ENCODE peak calls at places on chromosomes 12 and 14, in four cellular contexts. B is lower leg skin, Z is A549, W is tibial nerve. K is an unnamed sample.

GRCh38 chr14:68359862-68360552 is 432.9 kb downstream of the ZFP36L1 start:
- DNase-seq in B (peak; percentile 52), Z (peak; percentile 22), W (peak; percentile 43), K (peak; percentile 53)

GRCh38 chr12:93514853-93515252 is 47.5 kb downstream of the MRPL42 start:
- DNase-seq in B (no peak), Z (no peak), W (no peak), K (no peak)

GRCh38 chr14:93970589-93970966 is 5.8 kb downstream of the ASB2 start:
- DNase-seq in B (no peak), Z (peak; percentile 31), W (no peak), K (no peak)

GRCh38 chr12:80262372-80263170 is 163.2 kb downstream of the OTOGL start:
- DNase-seq in B (no peak), Z (no peak), W (no peak), K (no peak)

GRCh38 chr14:71665157-71665556 is 267.1 kb upstream of the RGS6 start:
- DNase-seq in B (no peak), Z (no peak), W (no peak), K (no peak)

GRCh38 chr14:62126885-62127478 is 364.8 kb downstream of the SNAPC1 start:
- DNase-seq in B (no peak), Z (peak; percentile 31), W (no peak), K (no peak)

GRCh38 chr12:112838731-112839130 is 47.2 kb downstream of the RPH3A start:
- DNase-seq in B (no peak), Z (no peak), W (no peak), K (no peak)

GRCh38 chr14:31205681-31206535 is 1.7 kb downstream of the HECTD1 start:
- DNase-seq in B (no peak), Z (no peak), W (no peak), K (no peak)

DNA sequence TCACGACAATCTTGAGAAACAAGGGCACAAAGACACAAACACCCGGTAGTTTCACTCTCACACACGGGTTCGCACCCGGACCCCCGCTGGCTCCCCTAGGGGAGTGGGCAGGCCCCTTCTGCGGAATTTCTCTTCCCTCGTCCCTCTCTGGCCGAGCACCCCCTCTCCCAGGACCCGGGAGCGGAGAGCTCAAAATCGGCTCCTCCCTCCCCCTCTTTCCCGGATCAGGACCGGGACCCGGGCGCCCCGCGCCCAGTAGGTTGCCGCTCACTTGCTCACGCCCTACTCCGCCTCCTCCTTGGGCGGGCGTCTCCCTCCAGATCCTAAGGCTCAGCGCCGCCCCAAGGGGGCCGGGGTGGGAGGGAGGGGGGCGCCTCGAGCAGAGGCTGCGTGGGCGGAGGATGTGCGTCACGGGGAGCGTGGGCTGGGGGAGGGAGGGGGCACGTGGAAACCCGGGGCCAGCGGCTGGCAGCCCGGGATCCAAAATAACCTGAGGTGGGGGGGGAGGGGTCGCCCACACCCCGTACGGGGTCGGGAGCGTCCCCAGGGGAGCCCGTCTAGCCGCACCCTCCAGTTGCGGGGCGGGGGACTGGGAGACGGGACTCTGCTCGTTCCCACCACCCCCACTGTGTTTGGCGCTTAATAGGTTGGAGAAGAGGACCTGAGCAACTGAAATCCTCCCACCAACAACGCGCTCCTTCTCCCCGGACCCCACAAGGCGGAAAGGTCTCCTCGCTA is 1.8 kb upstream of the NAB2 start:
- DNase-seq in B (peak; percentile 91), Z (peak; percentile 80), W (peak; percentile 90), K (peak; percentile 94)
- TF ChIP-seq POLR2A in B (no peak), Z (peak; percentile 23), W (peak; percentile 70), K (peak; percentile 73)

GRCh38 chr12:127373572-127373971 is 893.4 kb upstream of the TMEM132C start:
- DNase-seq in B (no peak), Z (no peak), W (no peak), K (no peak)
- TF ChIP-seq CTCF in B (no peak), Z (no peak), W (no peak), K (no peak)

GRCh38 chr12:121581681-121582439 is 1.0 kb upstream of the KDM2B start:
- DNase-seq in B (no peak), Z (no peak), W (no peak), K (peak; percentile 47)

GRCh38 chr12:121579190-121579791 is 1.5 kb downstream of the KDM2B start:
- DNase-seq in B (no peak), Z (no peak), W (peak; percentile 18), K (peak; percentile 48)

GRCh38 chr12:121578230-121579189 is 2.3 kb downstream of the KDM2B start:
- DNase-seq in B (no peak), Z (no peak), W (no peak), K (peak; percentile 28)

GRCh38 chr12:121580959-121581680 is at the start of gene KDM2B:
- DNase-seq in B (peak; percentile 37), Z (no peak), W (no peak), K (peak; percentile 39)

GRCh38 chr12:121579981-121580868 is 598 bp downstream of the KDM2B start:
- DNase-seq in B (peak; percentile 53), Z (peak; percentile 58), W (peak; percentile 43), K (peak; percentile 79)
- H3K4me3 ChIP-seq in B (peak overlapping the region; percentile 41), Z (peak overlapping the region; percentile 54), W (peak overlapping the region; percentile 66), K (no peak overlapping the region)

DNA sequence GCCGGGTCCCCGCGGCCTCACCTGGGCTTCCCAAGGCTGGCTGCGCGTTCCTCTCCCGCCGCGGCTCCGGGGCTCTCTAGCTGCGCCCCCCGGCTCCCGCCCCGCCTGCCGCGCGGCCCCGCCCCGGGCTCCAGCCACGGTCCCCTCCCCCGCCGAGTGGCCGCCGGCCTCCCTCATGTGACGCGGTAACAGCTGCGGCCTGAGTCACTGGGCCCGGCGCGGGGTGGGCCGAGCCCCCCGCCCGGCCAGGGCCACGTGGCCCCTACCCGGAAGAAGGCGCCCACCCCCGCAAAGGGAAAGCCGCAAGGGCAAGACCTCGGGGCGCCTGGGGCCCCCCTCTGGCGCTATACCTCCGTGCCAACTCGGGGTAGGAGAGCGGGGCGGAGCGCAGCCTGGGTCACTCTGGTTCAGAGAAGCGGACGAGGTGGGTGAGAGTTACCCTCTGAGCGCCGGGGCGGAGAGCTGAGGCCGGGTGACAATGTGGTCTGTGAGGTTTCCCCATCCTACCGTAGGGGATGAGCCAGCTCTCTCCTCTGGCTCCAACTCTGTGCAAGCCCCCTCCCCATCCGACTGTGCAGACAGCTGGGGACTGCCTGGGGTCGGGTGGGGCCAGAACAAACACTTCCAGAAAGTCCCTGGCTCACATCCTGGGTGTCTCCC is at the start of gene CD63:
- DNase-seq in B (peak; percentile 86), Z (peak; percentile 95), W (peak; percentile 90), K (peak; percentile 93)
- TF ChIP-seq POLR2A in B (peak; percentile 84), Z (peak; percentile 46), W (peak; percentile 90), K (peak; percentile 83)

GRCh38 chr12:123763093-123763492 is 992 bp downstream of the DNAH10 start:
- DNase-seq in B (no peak), Z (no peak), W (no peak), K (peak; percentile 35)

GRCh38 chr12:123765504-123766035 is 3.5 kb downstream of the DNAH10 start:
- DNase-seq in B (no peak), Z (no peak), W (no peak), K (no peak)

GRCh38 chr12:123764109-123764508 is 2.0 kb downstream of the DNAH10 start:
- DNase-seq in B (no peak), Z (no peak), W (no peak), K (no peak)

GRCh38 chr12:123762715-123763052 is 583 bp downstream of the DNAH10 start:
- DNase-seq in B (no peak), Z (no peak), W (no peak), K (no peak)

DNA sequence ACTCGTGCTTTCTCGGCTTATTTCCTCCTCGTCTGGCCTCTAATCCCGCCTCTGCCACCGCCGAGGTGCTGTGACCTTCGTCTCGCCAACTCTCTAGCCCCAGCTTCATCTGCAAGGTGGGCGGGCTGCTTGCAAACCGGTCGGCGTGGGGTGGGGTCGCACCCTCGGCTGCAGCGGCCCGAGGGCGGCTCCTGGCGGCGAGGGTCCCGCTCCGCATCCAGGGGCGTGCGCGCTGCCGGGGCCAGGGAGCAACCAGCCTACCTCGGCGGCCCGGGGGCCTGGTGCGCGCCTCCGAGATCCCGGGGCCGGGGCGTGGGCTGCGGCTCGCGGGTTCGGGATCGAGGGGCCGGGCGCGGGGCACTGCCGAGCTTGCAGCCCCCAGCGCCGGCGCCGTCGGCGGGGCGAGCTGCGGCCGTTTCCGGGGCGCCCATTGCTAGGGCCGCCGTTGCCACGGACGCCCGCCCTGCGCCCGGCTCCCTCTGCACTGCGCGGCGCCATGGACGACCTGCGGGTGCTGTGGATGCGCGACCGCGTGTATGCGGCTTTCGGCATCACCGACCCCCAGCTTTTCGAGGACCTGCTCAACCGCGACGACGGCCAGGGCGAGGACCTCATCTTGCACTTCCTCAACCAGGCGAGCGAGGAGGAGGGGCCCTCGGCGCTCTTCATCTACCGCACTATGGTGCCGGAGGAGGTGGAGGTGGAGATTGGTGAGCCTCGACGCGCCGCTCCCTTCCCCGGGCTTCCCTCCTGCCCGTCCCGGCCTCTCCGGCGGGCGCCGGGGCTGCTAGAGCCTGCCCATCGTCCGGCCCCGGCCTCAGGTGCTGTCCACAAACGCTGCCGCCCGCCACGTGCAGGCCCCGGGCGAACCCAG is at the start of gene DNAH10:
- DNase-seq in B (no peak), Z (no peak), W (no peak), K (peak; percentile 21)
- TF ChIP-seq CTCF in B (no peak), Z (no peak), W (no peak), K (no peak)

GRCh38 chr12:128961957-128962356 is 108.7 kb downstream of the GLT1D1 start:
- DNase-seq in B (no peak), Z (no peak), W (no peak), K (no peak)

GRCh38 chr12:128956755-128957154 is 103.5 kb downstream of the GLT1D1 start:
- DNase-seq in B (no peak), Z (no peak), W (no peak), K (no peak)

GRCh38 chr12:128961308-128961923 is 108.1 kb downstream of the GLT1D1 start:
- DNase-seq in B (no peak), Z (no peak), W (no peak), K (no peak)

DNA sequence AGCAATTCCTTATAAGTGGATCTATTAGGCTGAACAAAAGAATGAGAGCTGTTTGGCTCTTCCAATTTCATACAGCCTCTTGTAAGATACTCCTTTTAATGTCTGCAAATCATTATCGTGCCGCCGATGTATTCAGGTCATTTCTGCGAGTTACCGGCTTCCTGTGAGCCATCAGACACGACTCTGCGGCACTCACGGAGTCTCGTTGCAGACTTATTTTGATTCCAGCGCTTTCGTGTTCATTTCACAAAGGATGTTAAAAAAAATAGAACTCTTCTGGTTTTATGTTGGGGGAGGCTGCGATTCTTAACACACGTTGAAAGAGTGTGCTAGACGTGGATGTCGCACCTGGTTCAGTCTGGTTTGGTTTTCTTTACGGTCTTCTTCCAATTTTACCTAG is 106.7 kb downstream of the GLT1D1 start:
- DNase-seq in B (no peak), Z (no peak), W (no peak), K (no peak)
- H3K4me3 ChIP-seq in B (no peak overlapping the region), Z (no peak overlapping the region), W (no peak overlapping the region), K (no peak overlapping the region)

GRCh38 chr12:3732901-3733300 is 20.0 kb downstream of the CRACR2A start:
- DNase-seq in B (no peak), Z (no peak), W (no peak), K (no peak)
- TF ChIP-seq POLR2A in B (no peak), Z (no peak), W (no peak), K (no peak)

K was measured in thyroid gland.